ENCODE peak calls at places on chromosomes 13 and 19, in six cellular contexts. J, H, A, E, S and C are unnamed samples. For H3K27me3 and H3K36me3, the result is how much of the 10 kb centered on the place peaks cover.

GRCh38 chr19:28710278-28710677 is 502.7 kb downstream of the UQCRFS1 start:
- DNase-seq in J (peak), H (no peak), A (no peak), E (no peak), S (no peak), C (no peak)

GRCh38 chr13:97853550-97853949 is 99.9 kb upstream of the IPO5 start:
- DNase-seq in J (no peak), H (no peak), A (no peak), E (no peak), S (no peak), C (no peak)

GRCh38 chr13:32669030-32669646 is 82.9 kb downstream of the PDS5B start:
- DNase-seq in J (no peak), H (no peak), A (no peak), E (no peak), S (no peak), C (no peak)

GRCh38 chr13:20271441-20271840 is 39.3 kb upstream of the GJB6 start:
- DNase-seq in J (no peak), H (no peak), A (no peak), E (no peak), S (no peak), C (peak)

GRCh38 chr19:3026768-3027167 is 2.3 kb downstream of the TLE2 start:
- DNase-seq in J (no peak), H (no peak), A (no peak), E (no peak), S (no peak), C (no peak)

GRCh38 chr19:58475714-58476497 is at the start of gene ZNF446:
- DNase-seq in J (peak), H (peak), A (peak), E (peak), S (peak), C (peak)

GRCh38 chr19:18153555-18154134 is 682 bp downstream of the PIK3R2 start:
- DNase-seq in J (no peak), H (peak), A (no peak), E (peak), S (no peak), C (peak)

GRCh38 chr13:44280461-44280860 is 93.2 kb upstream of the SERP2 start:
- DNase-seq in J (no peak), H (no peak), A (no peak), E (no peak), S (no peak), C (no peak)

DNA sequence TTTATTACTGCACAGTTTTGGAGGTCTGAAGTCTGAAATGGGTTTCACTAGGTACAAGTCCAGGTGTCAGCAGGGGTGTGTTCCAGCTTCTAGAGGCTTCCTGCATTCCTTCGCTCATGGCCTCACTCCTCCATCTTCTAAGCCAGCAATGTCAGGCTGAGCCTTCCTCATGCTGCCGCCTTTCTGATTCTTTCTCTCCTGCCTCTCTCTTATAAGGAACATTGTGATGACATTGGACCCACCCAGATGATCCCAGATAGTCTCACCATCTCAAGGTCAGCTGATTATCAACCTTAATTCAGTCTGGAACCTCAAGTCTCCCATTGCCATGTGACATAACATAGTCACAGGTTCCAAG is 84.7 kb downstream of the LRRC63 start:
- DNase-seq in J (no peak), H (no peak), A (no peak), E (no peak), S (no peak), C (no peak)
- H3K27me3 ChIP-seq in J (under half), H (under half), A (under half), E (under half), S (under half), C (under half)

GRCh38 chr19:56140583-56141415 is at the start of gene ZNF444:
- DNase-seq in J (peak), H (peak), A (peak), E (peak), S (peak), C (peak)
- H3K36me3 ChIP-seq in J (under half), H (under half), A (under half), E (under half), S (under half), C (under half)

GRCh38 chr13:96294930-96295657 is 205.2 kb downstream of the HS6ST3 start:
- DNase-seq in J (no peak), H (no peak), A (no peak), E (no peak), S (no peak), C (no peak)

GRCh38 chr13:96297360-96297759 is 207.5 kb downstream of the HS6ST3 start:
- DNase-seq in J (no peak), H (no peak), A (no peak), E (no peak), S (no peak), C (no peak)

DNA sequence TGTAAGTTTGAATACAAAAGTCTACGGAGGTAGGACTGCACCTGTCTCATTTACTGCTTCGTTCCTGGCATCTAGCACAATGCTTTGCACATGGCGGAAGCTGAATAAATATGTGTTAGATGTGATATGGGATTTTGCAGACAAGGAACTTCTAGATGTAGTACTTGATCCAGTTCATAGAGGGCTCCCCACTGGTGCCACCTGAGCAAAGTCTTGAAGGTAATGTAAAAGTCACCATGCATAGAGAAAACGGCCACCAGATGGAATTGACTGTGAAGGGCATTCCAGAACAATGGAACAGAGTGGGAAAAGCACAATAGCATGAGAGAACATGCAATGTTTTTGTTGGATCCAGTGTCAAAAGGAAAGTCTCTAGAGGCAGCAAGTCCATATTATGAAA is 209.3 kb downstream of the HS6ST3 start:
- DNase-seq in J (no peak), H (no peak), A (no peak), E (no peak), S (no peak), C (no peak)
- TF ChIP-seq EP300 in J (no peak), H (no peak), A (no peak), E (no peak), S (no peak), C (no peak)

GRCh38 chr13:37414667-37415066 is 183.9 kb downstream of the POSTN start:
- DNase-seq in J (no peak), H (no peak), A (no peak), E (no peak), S (no peak), C (no peak)

GRCh38 chr13:37417042-37417441 is 181.5 kb downstream of the POSTN start:
- DNase-seq in J (no peak), H (no peak), A (no peak), E (no peak), S (no peak), C (no peak)

GRCh38 chr13:37409756-37410155 is 188.8 kb downstream of the POSTN start:
- DNase-seq in J (no peak), H (no peak), A (no peak), E (no peak), S (no peak), C (no peak)

GRCh38 chr13:37412271-37412683 is 186.3 kb downstream of the POSTN start:
- DNase-seq in J (no peak), H (no peak), A (no peak), E (no peak), S (no peak), C (no peak)

DNA sequence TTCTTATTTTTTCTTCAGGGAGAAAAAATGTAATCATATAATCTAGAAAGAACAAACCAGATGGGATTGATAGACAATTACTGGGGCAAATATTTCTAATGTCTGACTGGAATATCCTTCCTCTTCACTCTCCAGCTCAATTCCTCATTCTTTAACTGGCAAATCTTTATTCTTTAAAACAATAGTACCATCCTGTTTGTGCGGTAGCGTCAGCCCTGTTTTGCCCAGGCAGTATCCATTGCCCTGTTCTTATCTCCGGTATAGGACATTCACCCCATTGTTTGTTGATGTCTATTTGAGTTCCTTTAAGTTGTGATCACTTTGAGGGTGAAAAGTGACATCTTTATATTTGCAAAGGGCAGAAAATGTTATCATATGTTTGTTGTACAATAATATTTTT is 185.4 kb downstream of the POSTN start:
- DNase-seq in J (no peak), H (no peak), A (no peak), E (no peak), S (no peak), C (no peak)
- H3K27me3 ChIP-seq in J (under half), H (under half), A (under half), E (under half), S (under half), C (under half)